ENCODE peak calls at places on chromosome 2, in eight cellular contexts. P, G, R, U, E, W, D and B are unnamed samples.

GRCh38 chr2:3257166-3257565 is 120.5 kb downstream of the EIPR1 start:
- DNase-seq in P (no peak), D (no peak), U (no peak), R (no peak), W (no peak), E (no peak), G (no peak), B (no peak)

GRCh38 chr2:48749820-48750739 is 5.4 kb downstream of the LHCGR start:
- DNase-seq in R (peak), P (no peak), D (no peak), E (peak), W (no peak), U (no peak), G (no peak), B (no peak)

GRCh38 chr2:54437588-54437987 is 18.5 kb upstream of the SPTBN1 start:
- DNase-seq in R (no peak), E (no peak), W (no peak), G (no peak), D (no peak), U (no peak), P (no peak), B (no peak)

GRCh38 chr2:26838121-26838906 is 9.6 kb upstream of the DPYSL5 start:
- DNase-seq in D (peak), R (no peak), W (no peak), U (peak), G (no peak), E (peak), P (peak), B (no peak)

GRCh38 chr2:67374481-67374880 is 22.7 kb upstream of the ETAA1 start:
- DNase-seq in G (no peak), W (no peak), E (no peak), D (no peak), P (no peak), U (peak), R (no peak), B (no peak)

GRCh38 chr2:3171564-3172264 is 205.9 kb downstream of the EIPR1 start:
- DNase-seq in R (no peak), D (no peak), W (no peak), U (no peak), E (no peak), G (no peak), P (no peak), B (no peak)

GRCh38 chr2:144682248-144682647 is 162.3 kb upstream of the ZEB2 start:
- DNase-seq in E (no peak), P (no peak), R (no peak), W (no peak), D (no peak), G (no peak), U (no peak), B (no peak)

GRCh38 chr2:62941413-62941812 is 109.2 kb upstream of the OTX1 start:
- DNase-seq in P (no peak), D (no peak), R (no peak), W (no peak), E (no peak), U (no peak), G (no peak), B (no peak)

GRCh38 chr2:17662723-17663122 is 90.9 kb downstream of the SMC6 start:
- DNase-seq in D (no peak), E (no peak), P (no peak), R (no peak), G (no peak), U (no peak), W (no peak), B (no peak)

GRCh38 chr2:173940208-173941020 is 24.8 kb downstream of the SP3 start:
- DNase-seq in W (no peak), U (no peak), E (no peak), R (no peak), P (no peak), G (no peak), D (no peak), B (no peak)

GRCh38 chr2:231928901-231929725 is 2.9 kb upstream of the NPPC start:
- DNase-seq in D (peak), W (no peak), R (no peak), U (no peak), E (no peak), P (no peak), G (no peak), B (peak)

GRCh38 chr2:16741508-16741907 is 75.9 kb upstream of the CYRIA start:
- DNase-seq in W (no peak), R (no peak), E (no peak), U (no peak), D (no peak), P (no peak), G (no peak), B (no peak)

GRCh38 chr2:13050764-13051163 is 334.0 kb downstream of the TRIB2 start:
- DNase-seq in G (no peak), R (no peak), E (no peak), U (peak), D (no peak), W (no peak), P (peak), B (no peak)

GRCh38 chr2:71071681-71072398 is 3.4 kb downstream of the NAGK start:
- DNase-seq in E (peak), W (peak), U (no peak), G (peak), P (no peak), R (peak), D (no peak), B (no peak)